ENCODE peak calls at places on chromosomes 16 and 17, in four cellular contexts. V is tibial nerve, S is A549, Y is G401. F is an unnamed sample.
A peak's percentile ranks its signal among the peaks of the same experiment; 100 is the strongest.

GRCh38 chr16:51982715-51983680 is 563.9 kb downstream of the TOX3 start:
- DNase-seq in V (no peak), S (peak; percentile 76), Y (peak; percentile 56), F (peak; percentile 76)

GRCh38 chr17:40530988-40531971 is 29.9 kb upstream of the TNS4 start:
- DNase-seq in V (peak; percentile 8), S (no peak), Y (no peak), F (peak; percentile 84)

GRCh38 chr16:70751593-70751992 is 49.4 kb downstream of the VAC14 start:
- DNase-seq in V (no peak), S (no peak), Y (no peak), F (no peak)

GRCh38 chr17:4945176-4945943 is 3.0 kb downstream of the PFN1 start:
- DNase-seq in V (peak; percentile 49), S (peak; percentile 89), Y (peak; percentile 23), F (peak; percentile 92)

GRCh38 chr16:9479008-9479407 is 387.6 kb downstream of the HAPSTR1 start:
- DNase-seq in V (no peak), S (no peak), Y (no peak), F (no peak)

GRCh38 chr17:57531648-57532486 is 213.2 kb downstream of the CCDC182 start:
- DNase-seq in V (no peak), S (no peak), Y (no peak), F (no peak)

GRCh38 chr16:86566601-86566965 is at the start of gene FOXC2:
- DNase-seq in V (peak; percentile 87), S (peak; percentile 75), Y (peak; percentile 41), F (peak; percentile 54)

GRCh38 chr17:60577147-60577925 is 22.7 kb upstream of the PPM1D start:
- DNase-seq in V (no peak), S (no peak), Y (peak; percentile 69), F (peak; percentile 31)

GRCh38 chr17:48644910-48645557 is 18.9 kb upstream of the HOXB9 start:
- DNase-seq in V (no peak), S (no peak), Y (no peak), F (no peak)

GRCh38 chr17:40501499-40501911 is at the start of gene TNS4:
- DNase-seq in V (no peak), S (peak; percentile 78), Y (no peak), F (peak; percentile 73)

GRCh38 chr16:67641779-67642708 is 2.9 kb upstream of the CARMIL2 start:
- DNase-seq in V (no peak), S (no peak), Y (peak; percentile 95), F (no peak)

GRCh38 chr17:33602981-33603380 is 309.9 kb upstream of the ASIC2 start:
- DNase-seq in V (no peak), S (no peak), Y (no peak), F (no peak)

GRCh38 chr16:68257906-68258800 is 6.2 kb upstream of the SLC7A6 start:
- DNase-seq in V (no peak), S (peak; percentile 65), Y (no peak), F (no peak)

GRCh38 chr17:13337171-13337570 is 264.6 kb downstream of the HS3ST3A1 start:
- DNase-seq in V (no peak), S (no peak), Y (no peak), F (peak; percentile 42)

GRCh38 chr17:76567634-76568432 is 17.8 kb downstream of the ST6GALNAC2 start:
- DNase-seq in V (no peak), S (no peak), Y (peak; percentile 29), F (no peak)

GRCh38 chr17:29582767-29583166 is 6.7 kb downstream of the GIT1 start:
- DNase-seq in V (no peak), S (no peak), Y (peak; percentile 89), F (no peak)

GRCh38 chr16:74117798-74118197 is 178.8 kb upstream of the PSMD7 start:
- DNase-seq in V (no peak), S (no peak), Y (no peak), F (no peak)

GRCh38 chr17:33112763-33113162 is 121.1 kb downstream of the SPACA3 start:
- DNase-seq in V (no peak), S (peak; percentile 97), Y (no peak), F (peak; percentile 24)

GRCh38 chr16:80932725-80933124 is 74.0 kb downstream of the CMC2 start:
- DNase-seq in V (no peak), S (peak; percentile 37), Y (peak; percentile 59), F (peak; percentile 76)

GRCh38 chr17:19718041-19718612 is 1.7 kb upstream of the SLC47A2 start:
- DNase-seq in V (no peak), S (no peak), Y (no peak), F (no peak)

GRCh38 chr17:17783825-17784598 is 52.8 kb downstream of the SREBF1 start:
- DNase-seq in V (no peak), S (no peak), Y (peak; percentile 67), F (no peak)

GRCh38 chr17:81085420-81085911 is 50.5 kb downstream of the BAIAP2 start:
- DNase-seq in V (no peak), S (no peak), Y (no peak), F (no peak)

GRCh38 chr16:76749780-76750375 is 441.1 kb upstream of the MON1B start:
- DNase-seq in V (no peak), S (no peak), Y (no peak), F (no peak)

GRCh38 chr16:4123617-4124300 is 7.5 kb upstream of the ADCY9 start:
- DNase-seq in V (no peak), S (no peak), Y (no peak), F (peak; percentile 84)

GRCh38 chr17:74270333-74270732 is 3.7 kb upstream of the DNAI2 start:
- DNase-seq in V (no peak), S (no peak), Y (peak; percentile 18), F (no peak)

GRCh38 chr17:55743103-55743679 is 7.7 kb upstream of the PCTP start:
- DNase-seq in V (no peak), S (peak; percentile 60), Y (no peak), F (peak; percentile 86)

GRCh38 chr17:72126575-72127486 is 6.0 kb downstream of the SOX9 start:
- DNase-seq in V (no peak), S (peak; percentile 75), Y (peak; percentile 50), F (peak; percentile 27)

GRCh38 chr17:75063626-75064025 is 16.6 kb downstream of the KCTD2 start:
- DNase-seq in V (no peak), S (no peak), Y (no peak), F (no peak)

GRCh38 chr16:51880776-51881175 is 666.2 kb downstream of the TOX3 start:
- DNase-seq in V (no peak), S (peak; percentile 52), Y (no peak), F (no peak)

GRCh38 chr16:84907575-84907974 is 87.8 kb downstream of the CRISPLD2 start:
- DNase-seq in V (no peak), S (no peak), Y (no peak), F (no peak)

GRCh38 chr17:27477050-27477647 is 20.9 kb downstream of the KSR1 start:
- DNase-seq in V (no peak), S (no peak), Y (no peak), F (peak; percentile 53)

GRCh38 chr17:60086822-60087591 is 8.3 kb upstream of the HEATR6 start:
- DNase-seq in V (no peak), S (peak; percentile 29), Y (no peak), F (no peak)

GRCh38 chr17:4514206-4514605 is 15.5 kb downstream of the SPNS2 start:
- DNase-seq in V (no peak), S (no peak), Y (no peak), F (peak; percentile 81)

GRCh38 chr17:2092253-2092652 is 37.4 kb downstream of the HIC1 start:
- DNase-seq in V (no peak), S (no peak), Y (no peak), F (peak; percentile 84)

GRCh38 chr16:53784312-53784711 is 80.4 kb downstream of the FTO start:
- DNase-seq in V (no peak), S (no peak), Y (no peak), F (no peak)

GRCh38 chr17:13698832-13699231 is 97.1 kb upstream of the HS3ST3A1 start:
- DNase-seq in V (no peak), S (no peak), Y (no peak), F (no peak)

GRCh38 chr17:29007456-29008455 is 1.9 kb upstream of the SEZ6 start:
- DNase-seq in V (no peak), S (peak; percentile 78), Y (no peak), F (peak; percentile 71)

F was measured in trophoblast cell.